ENCODE peak calls at places on chromosomes 4 and X, in nine cellular contexts. One of them, this sample, is unnamed.

GRCh38 chrX:124217289-124218251 is 114.9 kb upstream of the TEX13D start:
- DNase-seq in mesenchymal stem cell: peak
- DNase-seq in mammary epithelial cell: peak
- DNase-seq in HCT116: no peak
- DNase-seq in IMR-90: no peak
- DNase-seq in H9: peak
- DNase-seq in A549: no peak
- DNase-seq in H1: no peak
- DNase-seq in Karpas-422: no peak
- DNase-seq in this sample: peak

GRCh38 chr4:42484630-42485029 is 87.3 kb downstream of the SHISA3 start:
- DNase-seq in HCT116: no peak
- DNase-seq in A549: no peak
- DNase-seq in H1: no peak
- DNase-seq in Karpas-422: no peak
- DNase-seq in mammary epithelial cell: no peak
- DNase-seq in mesenchymal stem cell: no peak
- DNase-seq in IMR-90: no peak
- DNase-seq in H9: no peak
- DNase-seq in this sample: no peak

GRCh38 chrX:16946971-16947562 is 609 bp downstream of the REPS2 start:
- DNase-seq in H9: no peak
- DNase-seq in H1: no peak
- DNase-seq in Karpas-422: no peak
- DNase-seq in mesenchymal stem cell: no peak
- DNase-seq in HCT116: no peak
- DNase-seq in IMR-90: no peak
- DNase-seq in A549: no peak
- DNase-seq in mammary epithelial cell: no peak
- DNase-seq in this sample: no peak

GRCh38 chrX:150944233-150944632 is 38.9 kb upstream of the HMGB3 start:
- DNase-seq in mesenchymal stem cell: no peak
- DNase-seq in HCT116: no peak
- DNase-seq in H1: no peak
- DNase-seq in Karpas-422: no peak
- DNase-seq in IMR-90: no peak
- DNase-seq in H9: no peak
- DNase-seq in mammary epithelial cell: no peak
- DNase-seq in A549: no peak
- DNase-seq in this sample: no peak

GRCh38 chr4:156751486-156751885 is 220.1 kb downstream of the PDGFC start:
- DNase-seq in HCT116: no peak
- DNase-seq in mesenchymal stem cell: peak
- DNase-seq in A549: no peak
- DNase-seq in H9: no peak
- DNase-seq in H1: no peak
- DNase-seq in mammary epithelial cell: peak
- DNase-seq in IMR-90: peak
- DNase-seq in Karpas-422: no peak
- DNase-seq in this sample: peak

GRCh38 chr4:8269535-8270417 is at the start of gene HTRA3:
- DNase-seq in H1: no peak
- DNase-seq in IMR-90: peak
- DNase-seq in A549: no peak
- DNase-seq in Karpas-422: no peak
- DNase-seq in mesenchymal stem cell: peak
- DNase-seq in HCT116: no peak
- DNase-seq in H9: peak
- DNase-seq in mammary epithelial cell: no peak
- DNase-seq in this sample: no peak

GRCh38 chr4:37726666-37727065 is 40.5 kb upstream of the RELL1 start:
- DNase-seq in A549: no peak
- DNase-seq in mesenchymal stem cell: no peak
- DNase-seq in H9: no peak
- DNase-seq in IMR-90: peak
- DNase-seq in HCT116: no peak
- DNase-seq in H1: no peak
- DNase-seq in Karpas-422: no peak
- DNase-seq in mammary epithelial cell: no peak
- DNase-seq in this sample: peak

GRCh38 chr4:10057023-10057395 is 35.7 kb upstream of the SLC2A9 start:
- DNase-seq in HCT116: no peak
- DNase-seq in H1: no peak
- DNase-seq in mammary epithelial cell: no peak
- DNase-seq in mesenchymal stem cell: no peak
- DNase-seq in A549: no peak
- DNase-seq in IMR-90: no peak
- DNase-seq in H9: no peak
- DNase-seq in Karpas-422: no peak
- DNase-seq in this sample: no peak

GRCh38 chr4:133151681-133152329 is 2.7 kb downstream of the PCDH10 start:
- DNase-seq in IMR-90: no peak
- DNase-seq in HCT116: no peak
- DNase-seq in H1: no peak
- DNase-seq in mammary epithelial cell: no peak
- DNase-seq in Karpas-422: no peak
- DNase-seq in A549: no peak
- DNase-seq in H9: peak
- DNase-seq in mesenchymal stem cell: peak
- DNase-seq in this sample: peak

GRCh38 chrX:120087289-120088017 is 10.0 kb upstream of the RHOXF2B start:
- DNase-seq in mesenchymal stem cell: no peak
- DNase-seq in HCT116: no peak
- DNase-seq in A549: no peak
- DNase-seq in mammary epithelial cell: no peak
- DNase-seq in H9: no peak
- DNase-seq in Karpas-422: no peak
- DNase-seq in H1: no peak
- DNase-seq in IMR-90: no peak
- DNase-seq in this sample: no peak

GRCh38 chrX:13898603-13899002 is 81.7 kb upstream of the GPM6B start:
- DNase-seq in mammary epithelial cell: peak
- DNase-seq in H9: no peak
- DNase-seq in H1: no peak
- DNase-seq in mesenchymal stem cell: no peak
- DNase-seq in IMR-90: peak
- DNase-seq in HCT116: no peak
- DNase-seq in Karpas-422: no peak
- DNase-seq in A549: no peak
- DNase-seq in this sample: no peak

GRCh38 chrX:155216179-155216939 is at the start of gene VBP1:
- DNase-seq in mammary epithelial cell: peak
- DNase-seq in IMR-90: peak
- DNase-seq in Karpas-422: peak
- DNase-seq in H9: peak
- DNase-seq in mesenchymal stem cell: peak
- DNase-seq in HCT116: peak
- DNase-seq in A549: peak
- DNase-seq in H1: peak
- DNase-seq in this sample: peak

GRCh38 chr4:38943355-38943754 is 75.7 kb downstream of the FAM114A1 start:
- DNase-seq in HCT116: no peak
- DNase-seq in IMR-90: peak
- DNase-seq in A549: no peak
- DNase-seq in H9: no peak
- DNase-seq in mammary epithelial cell: no peak
- DNase-seq in mesenchymal stem cell: peak
- DNase-seq in H1: no peak
- DNase-seq in Karpas-422: no peak
- DNase-seq in this sample: no peak

GRCh38 chr4:71669291-71669690 is 114.6 kb downstream of the GC start:
- DNase-seq in HCT116: no peak
- DNase-seq in mammary epithelial cell: no peak
- DNase-seq in IMR-90: no peak
- DNase-seq in H9: no peak
- DNase-seq in Karpas-422: no peak
- DNase-seq in mesenchymal stem cell: no peak
- DNase-seq in A549: no peak
- DNase-seq in H1: no peak
- DNase-seq in this sample: no peak

GRCh38 chrX:140190441-140191108 is 225.3 kb upstream of the CXorf66 start:
- DNase-seq in A549: no peak
- DNase-seq in H9: no peak
- DNase-seq in mesenchymal stem cell: no peak
- DNase-seq in H1: no peak
- DNase-seq in Karpas-422: no peak
- DNase-seq in HCT116: no peak
- DNase-seq in mammary epithelial cell: no peak
- DNase-seq in IMR-90: no peak
- DNase-seq in this sample: peak

GRCh38 chr4:188434686-188435085 is 295.4 kb downstream of the TRIML1 start:
- DNase-seq in Karpas-422: no peak
- DNase-seq in IMR-90: no peak
- DNase-seq in HCT116: no peak
- DNase-seq in mesenchymal stem cell: no peak
- DNase-seq in mammary epithelial cell: no peak
- DNase-seq in A549: no peak
- DNase-seq in H1: no peak
- DNase-seq in H9: no peak
- DNase-seq in this sample: no peak
- H3K4me2 ChIP-seq in Karpas-422: no peak
- H3K4me2 ChIP-seq in IMR-90: no peak
- H3K4me2 ChIP-seq in HCT116: no peak
- H3K4me2 ChIP-seq in mesenchymal stem cell: no peak
- H3K4me2 ChIP-seq in mammary epithelial cell: no peak
- H3K4me2 ChIP-seq in A549: no peak
- H3K4me2 ChIP-seq in H1: no peak
- H3K4me2 ChIP-seq in H9: no peak
- H3K4me2 ChIP-seq in this sample: no peak

GRCh38 chr4:151948351-151949016 is 187.7 kb upstream of the GATB start:
- DNase-seq in H9: no peak
- DNase-seq in H1: no peak
- DNase-seq in HCT116: no peak
- DNase-seq in Karpas-422: no peak
- DNase-seq in IMR-90: peak
- DNase-seq in mesenchymal stem cell: no peak
- DNase-seq in A549: no peak
- DNase-seq in mammary epithelial cell: peak
- DNase-seq in this sample: peak
- H3K4me2 ChIP-seq in H9: no peak
- H3K4me2 ChIP-seq in H1: no peak
- H3K4me2 ChIP-seq in HCT116: no peak
- H3K4me2 ChIP-seq in Karpas-422: no peak
- H3K4me2 ChIP-seq in IMR-90: no peak
- H3K4me2 ChIP-seq in mesenchymal stem cell: no peak
- H3K4me2 ChIP-seq in A549: no peak
- H3K4me2 ChIP-seq in mammary epithelial cell: peak
- H3K4me2 ChIP-seq in this sample: no peak

DNA sequence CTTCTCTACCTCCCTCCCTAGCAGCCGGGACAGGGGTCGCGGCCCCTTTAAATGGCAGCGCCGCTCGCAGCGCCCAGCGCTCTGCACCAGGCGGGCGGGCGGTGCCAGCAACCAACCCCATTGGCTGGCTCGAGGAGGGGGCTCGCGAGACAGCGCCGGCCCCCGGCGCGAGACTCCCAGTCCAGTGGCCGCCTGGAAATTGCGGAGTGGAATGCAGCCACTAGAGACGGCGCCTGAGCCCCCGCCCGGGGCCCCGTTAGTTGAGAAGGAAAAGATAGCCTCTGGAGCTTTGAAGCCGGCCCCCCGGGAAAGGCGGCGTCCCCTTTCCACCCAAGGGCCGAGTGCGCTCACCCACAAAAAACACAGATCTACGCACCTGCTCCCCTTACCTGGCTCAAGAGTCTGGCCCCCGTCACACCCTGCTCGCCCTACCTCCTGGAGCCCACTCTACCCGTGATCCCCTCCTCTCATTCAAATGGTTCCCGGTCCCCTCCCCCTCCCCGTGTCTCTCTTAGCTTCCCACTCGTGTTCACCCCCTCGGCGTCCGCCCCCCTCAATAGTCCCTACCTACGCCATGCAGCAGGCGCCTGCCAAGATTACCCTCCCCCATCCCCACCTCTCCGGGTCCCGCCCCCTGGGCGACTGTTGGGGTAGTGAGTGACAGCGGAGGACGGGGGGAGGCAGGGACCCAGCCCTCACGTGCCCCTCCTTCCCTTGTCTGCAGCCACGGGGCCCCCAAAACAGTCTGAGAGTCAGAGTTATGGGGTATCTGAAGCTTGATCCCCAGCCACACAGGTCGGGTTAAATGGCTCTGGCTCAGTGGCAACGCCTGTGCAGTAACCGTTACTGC is at the start of gene ZMYM3:
- DNase-seq in IMR-90: peak
- DNase-seq in mammary epithelial cell: peak
- DNase-seq in H1: no peak
- DNase-seq in HCT116: peak
- DNase-seq in H9: peak
- DNase-seq in mesenchymal stem cell: peak
- DNase-seq in Karpas-422: peak
- DNase-seq in A549: peak
- DNase-seq in this sample: peak
- H3K4me2 ChIP-seq in IMR-90: peak
- H3K4me2 ChIP-seq in mammary epithelial cell: peak
- H3K4me2 ChIP-seq in H1: peak
- H3K4me2 ChIP-seq in HCT116: peak
- H3K4me2 ChIP-seq in H9: peak
- H3K4me2 ChIP-seq in mesenchymal stem cell: peak
- H3K4me2 ChIP-seq in Karpas-422: peak
- H3K4me2 ChIP-seq in A549: peak
- H3K4me2 ChIP-seq in this sample: peak

DNA sequence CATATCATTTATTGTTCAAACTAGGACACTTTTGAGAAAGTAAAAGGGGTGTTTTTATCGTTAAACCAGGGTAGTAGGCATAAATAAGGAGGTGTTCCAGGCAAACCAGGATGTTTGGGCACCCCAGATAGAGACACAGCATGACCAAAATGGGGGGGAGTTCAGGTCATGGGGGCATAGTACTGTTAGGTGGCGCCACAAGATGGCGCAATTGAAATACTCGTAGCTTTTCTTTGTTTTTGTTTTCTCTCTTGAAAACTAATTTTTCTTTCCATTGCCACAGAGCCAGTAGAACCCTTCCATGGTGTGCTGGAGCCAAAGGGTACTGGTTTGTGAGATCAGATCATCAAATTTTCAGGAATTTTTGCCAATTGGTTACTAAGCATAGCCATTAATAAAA is 283.4 kb downstream of the BCOR start:
- DNase-seq in IMR-90: peak
- DNase-seq in HCT116: peak
- DNase-seq in mammary epithelial cell: no peak
- DNase-seq in H9: no peak
- DNase-seq in mesenchymal stem cell: no peak
- DNase-seq in A549: no peak
- DNase-seq in H1: no peak
- DNase-seq in Karpas-422: peak
- DNase-seq in this sample: no peak
- H3K4me2 ChIP-seq in IMR-90: no peak
- H3K4me2 ChIP-seq in HCT116: no peak
- H3K4me2 ChIP-seq in mammary epithelial cell: no peak
- H3K4me2 ChIP-seq in H9: no peak
- H3K4me2 ChIP-seq in mesenchymal stem cell: no peak
- H3K4me2 ChIP-seq in A549: no peak
- H3K4me2 ChIP-seq in H1: no peak
- H3K4me2 ChIP-seq in Karpas-422: no peak
- H3K4me2 ChIP-seq in this sample: peak

This sample was measured in astrocyte.